ENCODE peak calls at places on chromosomes 12 and 14, in nine cellular contexts. Q, X, M, J, R, L, V, T and Z are unnamed samples.
A peak's percentile ranks its signal among the peaks of the same experiment; 100 is the strongest.

GRCh38 chr12:15856097-15856982 is 25.8 kb upstream of the STRAP start:
- DNase-seq in T (peak; percentile 70), X (peak; percentile 39), R (no peak), J (no peak), M (no peak), Q (no peak), V (peak; percentile 9), L (peak; percentile 31), Z (peak; percentile 76)

GRCh38 chr12:49133014-49133413 is 1.8 kb upstream of the TUBA1B start:
- DNase-seq in M (no peak), T (no peak), L (no peak), J (no peak), R (no peak), Q (no peak), X (no peak), V (no peak), Z (peak; percentile 17)

GRCh38 chr12:120225852-120226640 is 25.1 kb upstream of the RPLP0 start:
- DNase-seq in M (no peak), J (peak; percentile 49), R (no peak), Q (no peak), T (peak; percentile 55), V (no peak), L (no peak), X (no peak), Z (peak; percentile 47)

GRCh38 chr14:27995688-27996087 is 770.9 kb upstream of the FOXG1 start:
- DNase-seq in J (no peak), Q (no peak), T (no peak), L (no peak), M (no peak), V (no peak), X (no peak), R (no peak), Z (peak; percentile 32)

GRCh38 chr12:121740847-121741246 is 28.3 kb downstream of the TMEM120B start:
- DNase-seq in V (no peak), L (no peak), J (no peak), R (no peak), X (no peak), M (no peak), Q (no peak), T (no peak), Z (no peak)

GRCh38 chr12:39617887-39618286 is 1.7 kb downstream of the ABCD2 start:
- DNase-seq in R (no peak), T (no peak), Q (no peak), J (no peak), V (no peak), M (no peak), L (no peak), X (no peak), Z (no peak)

GRCh38 chr12:83676896-83677295 is 990.2 kb downstream of the TMTC2 start:
- DNase-seq in M (no peak), V (no peak), T (no peak), R (no peak), Q (no peak), L (no peak), X (no peak), J (no peak), Z (no peak)

GRCh38 chr12:6074979-6075585 is 49.4 kb downstream of the VWF start:
- DNase-seq in J (peak; percentile 38), L (no peak), X (no peak), R (no peak), M (no peak), T (no peak), Q (no peak), V (no peak), Z (no peak)

DNA sequence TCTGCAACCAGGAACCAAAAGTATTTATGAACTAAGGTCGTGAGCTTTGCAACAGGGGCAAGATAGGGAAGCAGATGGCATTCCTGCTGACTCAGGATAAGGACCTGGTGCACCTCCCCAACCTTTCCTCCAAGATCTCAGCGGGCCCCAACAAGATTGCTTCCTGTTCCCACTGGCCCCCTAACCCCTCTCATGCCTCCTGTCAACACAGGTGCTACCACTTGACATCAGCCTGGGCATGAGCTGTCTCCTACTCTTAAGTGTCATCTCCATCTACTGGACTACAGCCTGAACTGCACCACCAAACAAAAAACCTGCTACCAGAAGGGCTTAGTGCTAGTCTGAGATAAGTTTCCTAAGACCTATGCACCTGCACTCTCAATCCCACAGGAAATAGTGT is 32.7 kb downstream of the MED6 start:
- DNase-seq in R (no peak), X (no peak), L (peak; percentile 6), J (no peak), Q (no peak), T (peak; percentile 36), V (no peak), M (no peak), Z (peak; percentile 49)
- TF ChIP-seq CTCF in R (peak; percentile 37), X (peak; percentile 51), L (peak; percentile 16), J (peak; percentile 52), Q (peak; percentile 21), T (peak; percentile 58), V (peak; percentile 49), M (peak; percentile 20), Z (peak; percentile 57)

GRCh38 chr12:19155981-19156734 is 26.6 kb downstream of the PLEKHA5 start:
- DNase-seq in Q (no peak), V (no peak), T (no peak), R (no peak), X (no peak), J (no peak), L (no peak), M (no peak), Z (no peak)

GRCh38 chr12:19166387-19166786 is 36.9 kb downstream of the PLEKHA5 start:
- DNase-seq in M (no peak), J (no peak), V (no peak), L (no peak), X (no peak), Q (no peak), T (no peak), R (no peak), Z (no peak)

GRCh38 chr12:19158909-19159308 is 29.4 kb downstream of the PLEKHA5 start:
- DNase-seq in M (no peak), X (no peak), R (no peak), T (no peak), J (no peak), V (no peak), Q (no peak), L (no peak), Z (no peak)

GRCh38 chr12:19165446-19165845 is 35.9 kb downstream of the PLEKHA5 start:
- DNase-seq in X (no peak), R (no peak), M (no peak), J (no peak), L (no peak), Q (no peak), T (no peak), V (no peak), Z (no peak)

DNA sequence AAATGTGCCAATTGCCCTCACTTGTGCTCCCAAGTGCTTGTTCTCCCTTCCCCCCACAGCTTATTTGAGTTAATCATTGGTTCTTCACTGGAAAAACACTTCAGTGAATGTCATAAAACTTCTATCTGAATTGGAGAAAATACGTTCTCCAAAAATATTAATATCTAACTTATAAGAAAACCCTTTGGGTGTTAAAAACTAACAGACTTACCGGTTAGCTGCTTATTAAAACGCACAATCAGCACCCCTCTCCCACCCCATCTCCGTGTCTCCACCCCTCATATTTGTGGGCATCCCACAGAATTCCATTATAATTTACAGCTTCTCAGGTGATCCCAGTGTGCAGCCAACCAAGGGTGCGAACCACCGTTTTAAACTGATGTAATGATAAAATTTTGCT is 31.7 kb downstream of the PLEKHA5 start:
- DNase-seq in L (no peak), T (no peak), J (no peak), Q (no peak), V (no peak), X (no peak), R (no peak), M (no peak), Z (no peak)
- TF ChIP-seq CTCF in L (no peak), T (no peak), J (no peak), Q (no peak), V (no peak), X (no peak), R (no peak), M (no peak), Z (no peak)

GRCh38 chr12:102918840-102919239 is 1.8 kb upstream of the PAH start:
- DNase-seq in J (no peak), M (no peak), X (no peak), V (no peak), Q (no peak), R (no peak), T (no peak), L (no peak), Z (no peak)

GRCh38 chr12:102913453-102914226 is 3.4 kb downstream of the PAH start:
- DNase-seq in X (no peak), R (no peak), T (no peak), Q (no peak), M (no peak), J (no peak), V (no peak), L (no peak), Z (no peak)

GRCh38 chr12:102920271-102920670 is 3.2 kb upstream of the PAH start:
- DNase-seq in R (no peak), Q (no peak), L (no peak), X (no peak), V (no peak), J (no peak), M (no peak), T (no peak), Z (no peak)

GRCh38 chr12:102916252-102917025 is 605 bp downstream of the PAH start:
- DNase-seq in R (no peak), Q (no peak), J (no peak), M (no peak), T (no peak), X (no peak), V (no peak), L (no peak), Z (no peak)

DNA sequence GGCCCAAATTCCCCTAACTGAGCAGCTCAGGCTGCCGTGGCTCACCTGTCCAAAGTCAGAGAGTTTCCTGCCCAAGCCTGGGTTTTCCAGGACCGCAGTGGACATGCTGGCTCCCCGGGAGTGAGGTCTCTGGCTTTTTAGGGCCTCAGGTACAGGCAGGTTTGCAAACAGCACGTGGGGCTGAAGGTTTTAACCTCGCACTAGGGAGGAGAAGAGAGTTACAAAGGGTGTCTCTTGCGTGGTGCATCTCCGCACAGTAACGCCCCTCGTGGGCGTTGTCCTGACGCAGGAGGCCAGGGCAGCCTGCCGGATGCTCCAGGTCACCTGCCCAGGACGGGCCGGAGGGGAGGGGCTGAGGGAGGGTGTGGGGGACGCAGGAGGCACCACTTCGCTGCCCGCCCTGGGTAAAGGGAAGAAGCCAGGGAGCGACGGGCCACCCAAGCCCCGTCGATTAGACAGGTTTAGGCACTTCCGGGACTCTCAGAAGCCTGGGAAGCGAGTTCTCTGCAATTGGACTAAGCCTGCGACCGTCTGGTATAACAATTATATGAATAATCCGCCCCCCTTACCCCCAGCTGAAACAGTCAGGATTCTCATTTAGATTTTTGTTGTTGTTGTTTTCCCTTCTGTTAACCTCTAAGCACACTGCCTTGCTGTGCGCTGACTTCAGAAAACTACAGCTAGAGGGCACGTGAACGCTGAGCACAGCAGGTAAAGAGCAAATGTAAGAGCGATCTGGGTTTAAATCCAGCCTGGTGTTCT is at the start of gene PAH:
- DNase-seq in T (peak; percentile 84), J (no peak), V (no peak), M (no peak), X (peak; percentile 17), Q (no peak), R (no peak), L (no peak), Z (no peak)
- TF ChIP-seq CTCF in T (no peak), J (no peak), V (no peak), M (no peak), X (peak; percentile 41), Q (no peak), R (no peak), L (no peak), Z (no peak)

DNA sequence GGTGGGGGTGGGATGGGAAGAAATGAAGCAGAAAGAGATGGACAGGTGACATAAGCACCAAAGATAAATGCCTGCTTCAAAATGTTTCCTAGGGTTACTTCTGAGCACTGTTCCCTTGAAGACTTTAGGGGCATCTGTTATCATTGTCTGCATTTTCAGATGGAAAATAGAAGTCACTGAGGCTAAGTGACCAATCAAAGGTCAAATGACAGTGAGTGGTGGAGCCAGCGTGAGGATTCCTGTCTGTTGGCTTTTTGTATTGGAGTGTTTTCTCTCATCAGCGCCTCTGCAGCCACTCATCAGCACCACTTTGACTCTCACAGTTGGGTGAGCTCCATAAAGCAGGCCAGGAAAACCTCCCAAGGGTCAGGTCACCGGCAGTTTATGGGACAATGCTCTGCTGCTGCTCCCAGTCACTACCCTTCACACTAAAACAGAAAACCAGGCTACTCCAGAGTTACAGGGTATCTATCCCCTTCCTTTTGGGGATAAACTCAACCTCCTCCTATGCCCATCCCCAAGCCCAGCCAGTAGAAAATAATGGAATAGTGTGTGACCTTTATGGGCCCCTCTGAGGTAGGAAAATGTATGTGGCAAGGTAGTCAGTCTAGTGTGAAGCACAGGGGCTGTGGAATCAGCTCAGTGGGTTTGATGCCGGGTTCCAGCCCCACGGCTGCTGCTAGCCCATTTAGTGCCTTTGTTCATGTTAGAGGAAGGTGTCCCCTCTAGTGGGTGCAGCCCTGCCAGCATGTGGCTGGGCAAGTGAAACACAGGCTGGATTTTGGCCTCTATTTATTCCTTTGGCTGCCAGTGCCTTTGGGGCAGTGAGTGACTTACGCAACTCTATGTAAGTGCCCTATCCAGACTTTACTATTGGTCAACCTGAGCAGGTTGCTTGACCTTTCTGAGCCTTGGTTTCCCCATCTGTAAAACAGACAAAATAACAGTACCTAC is 133.7 kb upstream of the CPM start:
- DNase-seq in M (no peak), R (no peak), T (no peak), X (no peak), L (no peak), V (no peak), Q (no peak), J (no peak), Z (peak; percentile 56)
- TF ChIP-seq CTCF in M (no peak), R (no peak), T (no peak), X (no peak), L (no peak), V (peak; percentile 35), Q (no peak), J (peak; percentile 7), Z (no peak)